ENCODE peak calls at places on chromosome 18, in five cellular contexts. O is K562, I is SK-N-SH, N is A549, A is ovary. U is an unnamed sample.

GRCh38 chr18:6923220-6923619 is 193.7 kb downstream of the ARHGAP28 start:
- DNase-seq in O (no peak), I (no peak), N (no peak), A (no peak), U (no peak)

GRCh38 chr18:74219056-74219455 is 70.7 kb downstream of the TIMM21 start:
- DNase-seq in O (no peak), I (no peak), N (no peak), A (no peak), U (no peak)

GRCh38 chr18:23779696-23780303 is 90.5 kb downstream of the LAMA3 start:
- DNase-seq in O (no peak), I (no peak), N (peak; percentile 25), A (no peak), U (no peak)

GRCh38 chr18:36176177-36176584 is 11.1 kb upstream of the MOCOS start:
- DNase-seq in O (no peak), I (no peak), N (no peak), A (no peak), U (no peak)

GRCh38 chr18:31325051-31325450 is 7.1 kb downstream of the DSG1 start:
- DNase-seq in O (no peak), I (no peak), N (no peak), A (no peak), U (no peak)

GRCh38 chr18:68462766-68463165 is 252.1 kb downstream of the TMX3 start:
- DNase-seq in O (no peak), I (no peak), N (no peak), A (no peak), U (no peak)

GRCh38 chr18:63974991-63975390 is 5.1 kb downstream of the SERPINB8 start:
- DNase-seq in O (no peak), I (no peak), N (no peak), A (no peak), U (no peak)

GRCh38 chr18:57029761-57030160 is 117.1 kb upstream of the BOD1L2 start:
- DNase-seq in O (no peak), I (no peak), N (no peak), A (no peak), U (no peak)

GRCh38 chr18:42807852-42808251 is 307.6 kb downstream of the RIT2 start:
- DNase-seq in O (no peak), I (no peak), N (no peak), A (no peak), U (no peak)

GRCh38 chr18:2948038-2948437 is 64.9 kb downstream of the LPIN2 start:
- DNase-seq in O (peak; percentile 18), I (peak; percentile 19), N (peak; percentile 15), A (no peak), U (no peak)

GRCh38 chr18:35038881-35039491 is 2.2 kb upstream of the MAPRE2 start:
- DNase-seq in O (no peak), I (no peak), N (no peak), A (no peak), U (no peak)

GRCh38 chr18:50468802-50469201 is 91.1 kb upstream of the MAPK4 start:
- DNase-seq in O (no peak), I (no peak), N (no peak), A (no peak), U (no peak)

GRCh38 chr18:62526098-62527025 is 3.5 kb downstream of the ZCCHC2 start:
- DNase-seq in O (peak; percentile 80), I (peak; percentile 92), N (peak; percentile 54), A (peak; percentile 88), U (peak; percentile 96)
- TF ChIP-seq EP300 in O (no peak), I (peak; percentile 32), N (no peak), A (no peak), U (no peak)

GRCh38 chr18:32588191-32588590 is 117.5 kb upstream of the GAREM1 start:
- DNase-seq in O (no peak), I (no peak), N (no peak), A (no peak), U (no peak)

GRCh38 chr18:32577561-32577960 is 106.9 kb upstream of the GAREM1 start:
- DNase-seq in O (no peak), I (no peak), N (no peak), A (no peak), U (no peak)

DNA sequence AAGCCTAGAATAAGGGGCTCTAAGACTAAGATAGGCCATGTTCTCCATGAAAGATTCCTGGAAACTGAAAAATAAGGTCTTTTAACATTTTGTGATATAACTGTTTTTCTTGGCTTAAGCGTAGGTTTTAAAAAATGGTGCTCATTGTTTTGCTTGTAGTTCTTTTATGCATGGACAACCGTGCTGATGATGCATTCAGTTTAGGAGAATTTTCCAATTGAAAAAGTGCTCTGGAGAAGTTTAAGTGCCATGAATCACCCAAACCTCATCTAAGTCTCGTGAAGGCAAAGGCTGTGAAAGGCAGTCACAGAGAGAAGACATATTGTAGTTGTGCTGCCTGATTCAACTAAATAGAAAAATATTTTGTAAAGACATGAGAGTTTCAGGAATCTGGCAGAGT is 111.8 kb upstream of the GAREM1 start:
- DNase-seq in O (no peak), I (no peak), N (no peak), A (no peak), U (no peak)
- H3K27ac ChIP-seq in O (no peak overlapping the region), I (no peak overlapping the region), N (no peak overlapping the region), A (no peak overlapping the region), U (no peak overlapping the region)

GRCh38 chr18:26089247-26090129 is 925 bp downstream of the SS18 start:
- DNase-seq in O (no peak), I (peak; percentile 10), N (no peak), A (no peak), U (no peak)

GRCh38 chr18:26091047-26091630 is 726 bp upstream of the SS18 start:
- DNase-seq in O (peak; percentile 79), I (no peak), N (peak; percentile 50), A (no peak), U (no peak)

GRCh38 chr18:26088482-26088881 is 1.9 kb downstream of the SS18 start:
- DNase-seq in O (peak; percentile 41), I (no peak), N (no peak), A (no peak), U (no peak)

GRCh38 chr18:26086959-26087358 is 3.5 kb downstream of the SS18 start:
- DNase-seq in O (no peak), I (no peak), N (no peak), A (no peak), U (no peak)

GRCh38 chr18:26090130-26091046 is at the start of gene SS18:
- DNase-seq in O (peak; percentile 96), I (peak; percentile 94), N (peak; percentile 72), A (peak; percentile 95), U (peak; percentile 94)
- TF ChIP-seq EP300 in O (no peak), I (no peak), N (no peak), A (no peak), U (no peak)

DNA sequence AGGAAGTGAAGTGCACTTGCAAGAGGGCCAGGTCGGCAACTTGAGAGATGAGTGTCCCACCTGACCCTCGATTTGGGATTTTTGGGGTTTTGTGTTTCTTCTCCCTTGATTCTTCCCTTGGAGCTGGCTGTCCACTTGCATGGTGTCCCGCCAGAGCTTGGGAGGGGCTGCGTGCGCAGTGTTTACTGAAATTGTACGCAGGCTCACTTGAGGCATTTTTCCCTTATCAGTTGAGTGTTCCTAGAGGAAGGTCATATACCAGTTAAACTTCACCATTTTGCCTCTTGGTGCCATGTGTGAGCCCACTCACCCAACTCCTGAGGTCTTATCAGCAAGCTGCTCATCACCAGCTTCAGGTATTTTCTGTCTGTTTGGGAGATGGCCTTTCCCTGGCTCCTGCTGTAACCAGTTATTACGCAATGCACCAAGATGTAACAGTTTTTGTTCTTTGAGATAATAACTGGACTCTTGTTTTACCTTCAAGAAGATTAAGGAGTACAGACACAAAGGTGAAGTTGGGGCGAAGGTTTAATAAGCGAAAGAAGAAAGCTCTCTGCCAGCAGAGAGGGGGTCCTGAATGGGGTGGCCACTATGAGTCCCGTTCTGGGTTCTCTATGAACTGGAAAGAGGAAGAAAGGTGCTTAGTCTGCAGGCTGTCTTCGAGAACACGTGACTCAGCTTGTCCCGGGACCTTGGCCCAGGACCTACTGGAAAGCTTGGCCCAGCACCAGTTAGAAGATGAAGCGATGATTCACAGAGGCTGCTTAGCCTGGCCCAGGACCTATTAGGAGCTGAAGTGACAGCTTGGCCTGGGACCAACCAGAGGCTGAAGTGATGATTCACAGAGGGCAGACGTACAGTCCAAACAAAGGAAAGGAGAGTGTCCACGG is 21.5 kb upstream of the TXNL4A start:
- DNase-seq in O (peak; percentile 46), I (no peak), N (peak; percentile 69), A (peak; percentile 28), U (no peak)
- H3K27ac ChIP-seq in O (peak overlapping the region; percentile 65), I (peak overlapping the region; percentile 80), N (no peak overlapping the region), A (no peak overlapping the region), U (no peak overlapping the region)